ENCODE peak calls at places on chromosomes 13 and 19, in four cellular contexts. P is WTC11, V is K562, R is IMR-90. M is an unnamed sample.

GRCh38 chr19:46745521-46746280 is at the start of gene FKRP:
- DNase-seq in P (peak; percentile 47), V (peak; percentile 73), R (no peak), M (peak; percentile 86)

GRCh38 chr19:1811942-1812425 is at the start of gene ATP8B3:
- DNase-seq in P (no peak), V (peak; percentile 99), R (no peak), M (peak; percentile 99)

GRCh38 chr13:62512194-62513141 is 1096.8 kb upstream of the PCDH20 start:
- DNase-seq in P (peak; percentile 60), V (peak; percentile 1), R (peak; percentile 32), M (peak; percentile 23)

GRCh38 chr13:40389081-40389641 is 277.3 kb downstream of the FOXO1 start:
- DNase-seq in P (no peak), V (no peak), R (no peak), M (no peak)

GRCh38 chr13:87172166-87172825 is 498.9 kb upstream of the SLITRK5 start:
- DNase-seq in P (no peak), V (no peak), R (no peak), M (no peak)

GRCh38 chr13:23701646-23702045 is 131.4 kb downstream of the TNFRSF19 start:
- DNase-seq in P (no peak), V (no peak), R (peak; percentile 77), M (no peak)

GRCh38 chr19:28501979-28502378 is 711.0 kb downstream of the UQCRFS1 start:
- DNase-seq in P (no peak), V (no peak), R (no peak), M (no peak)

GRCh38 chr19:43606569-43607229 is 5.2 kb upstream of the SRRM5 start:
- DNase-seq in P (no peak), V (no peak), R (no peak), M (no peak)

GRCh38 chr19:19460761-19461265 is 54.5 kb downstream of the TSSK6 start:
- DNase-seq in P (peak; percentile 49), V (no peak), R (peak; percentile 30), M (peak; percentile 72)

GRCh38 chr19:34310494-34310981 is 54.5 kb upstream of the GPI start:
- DNase-seq in P (no peak), V (no peak), R (no peak), M (no peak)

GRCh38 chr13:113483504-113484287 is 6.8 kb downstream of the DCUN1D2 start:
- DNase-seq in P (peak; percentile 23), V (no peak), R (no peak), M (no peak)

GRCh38 chr19:23957660-23958281 is 43.1 kb downstream of the ZNF726 start:
- DNase-seq in P (no peak), V (no peak), R (peak; percentile 82), M (no peak)

GRCh38 chr13:109755997-109756396 is 30.4 kb downstream of the IRS2 start:
- DNase-seq in P (no peak), V (no peak), R (no peak), M (no peak)

GRCh38 chr13:32491028-32491427 is 47.6 kb downstream of the N4BP2L2 start:
- DNase-seq in P (no peak), V (no peak), R (no peak), M (no peak)

GRCh38 chr13:78054152-78054551 is 135.5 kb upstream of the EDNRB start:
- DNase-seq in P (no peak), V (no peak), R (no peak), M (no peak)

GRCh38 chr19:13460045-13460444 is 46.2 kb downstream of the CACNA1A start:
- DNase-seq in P (peak; percentile 20), V (no peak), R (no peak), M (no peak)

GRCh38 chr13:35953537-35954206 is 177.5 kb downstream of the DCLK1 start:
- DNase-seq in P (peak; percentile 53), V (peak; percentile 14), R (peak; percentile 94), M (peak; percentile 74)

GRCh38 chr19:40217027-40217810 is 965 bp downstream of the TTC9B start:
- DNase-seq in P (peak; percentile 82), V (peak; percentile 73), R (no peak), M (peak; percentile 81)

GRCh38 chr19:4732680-4733114 is 9.1 kb upstream of the DPP9 start:
- DNase-seq in P (peak; percentile 74), V (peak; percentile 75), R (peak; percentile 57), M (peak; percentile 87)

GRCh38 chr13:106274551-106275208 is 260.8 kb downstream of the EFNB2 start:
- DNase-seq in P (no peak), V (no peak), R (no peak), M (no peak)

GRCh38 chr13:106276876-106277275 is 258.6 kb downstream of the EFNB2 start:
- DNase-seq in P (no peak), V (no peak), R (peak; percentile 32), M (no peak)

GRCh38 chr13:106277483-106278154 is 257.8 kb downstream of the EFNB2 start:
- DNase-seq in P (no peak), V (no peak), R (no peak), M (no peak)

GRCh38 chr13:106281426-106281825 is 254.0 kb downstream of the EFNB2 start:
- DNase-seq in P (no peak), V (no peak), R (no peak), M (no peak)

DNA sequence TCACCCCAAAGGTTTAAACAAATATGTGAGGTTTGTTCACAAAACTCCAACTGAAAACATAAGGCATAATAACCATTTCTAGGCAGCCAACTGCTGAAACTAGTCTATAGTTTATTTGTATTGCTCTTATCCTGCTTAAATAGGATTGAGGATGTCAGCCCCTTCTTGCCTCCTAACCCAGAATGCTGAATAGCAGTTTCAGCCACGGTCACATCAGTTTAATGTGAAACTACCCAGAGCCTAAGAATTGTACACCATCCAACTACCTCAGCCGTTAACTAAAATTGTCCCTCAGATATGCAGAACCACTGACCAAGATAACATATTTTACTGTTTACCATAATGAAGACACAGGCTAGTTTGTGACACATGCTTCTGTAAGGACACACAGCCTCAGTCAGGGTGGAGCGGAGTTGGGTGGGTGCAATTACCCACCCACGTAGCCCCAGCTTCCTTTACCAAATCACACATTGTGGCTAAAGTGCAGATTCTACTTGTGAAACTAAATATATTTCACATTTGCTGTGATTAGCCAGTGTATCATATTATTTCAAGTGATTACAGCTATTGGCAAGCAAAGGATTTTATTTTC is 259.9 kb downstream of the EFNB2 start:
- DNase-seq in P (no peak), V (no peak), R (no peak), M (no peak)
- TF ChIP-seq USF2 in P (no peak), V (no peak), R (no peak), M (no peak)

GRCh38 chr19:15869873-15870272 is 28.0 kb downstream of the CYP4F2 start:
- DNase-seq in P (no peak), V (no peak), R (no peak), M (no peak)
- TF ChIP-seq USF2 in P (no peak), V (no peak), R (no peak), M (no peak)

GRCh38 chr13:19952850-19953249 is 5.7 kb upstream of the ZMYM2 start:
- DNase-seq in P (no peak), V (no peak), R (no peak), M (no peak)

GRCh38 chr13:19955873-19956559 is 2.5 kb upstream of the ZMYM2 start:
- DNase-seq in P (no peak), V (no peak), R (no peak), M (no peak)

GRCh38 chr13:19950374-19950773 is 8.2 kb upstream of the ZMYM2 start:
- DNase-seq in P (no peak), V (no peak), R (no peak), M (no peak)
- TF ChIP-seq USF2 in P (no peak), V (no peak), R (no peak), M (no peak)

DNA sequence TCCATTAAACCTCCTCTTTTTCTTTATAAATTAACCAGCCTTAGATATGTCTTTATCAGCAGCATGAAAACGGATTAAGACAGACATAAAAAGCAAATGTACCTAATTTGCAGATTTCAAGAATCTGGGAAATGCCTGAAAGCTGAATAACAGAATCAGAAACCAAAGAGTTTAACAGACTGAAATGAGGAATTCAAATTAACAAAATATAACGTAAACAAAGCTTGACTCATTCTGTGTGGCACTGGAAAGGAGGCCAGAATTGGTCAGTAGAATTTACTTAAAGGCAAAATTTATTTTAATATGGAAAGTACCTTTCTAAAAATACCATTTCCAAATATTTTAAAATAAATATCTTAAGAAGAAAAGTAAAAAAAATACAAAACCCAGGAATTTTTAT is 540.6 kb upstream of the HTR2A start:
- DNase-seq in P (no peak), V (no peak), R (peak; percentile 89), M (no peak)
- TF ChIP-seq USF2 in P (no peak), V (no peak), R (no peak), M (no peak)

GRCh38 chr13:73972503-73972902 is 161.7 kb downstream of the KLF12 start:
- DNase-seq in P (no peak), V (no peak), R (no peak), M (no peak)
- TF ChIP-seq USF2 in P (no peak), V (no peak), R (no peak), M (no peak)

GRCh38 chr13:100789968-100790367 is 115.4 kb upstream of the TMTC4 start:
- DNase-seq in P (no peak), V (no peak), R (no peak), M (no peak)

GRCh38 chr13:100788540-100788939 is 113.9 kb upstream of the TMTC4 start:
- DNase-seq in P (no peak), V (no peak), R (no peak), M (no peak)

GRCh38 chr13:100790405-100790804 is 115.8 kb upstream of the TMTC4 start:
- DNase-seq in P (no peak), V (no peak), R (no peak), M (no peak)

GRCh38 chr13:100789025-100789424 is 114.4 kb upstream of the TMTC4 start:
- DNase-seq in P (no peak), V (no peak), R (no peak), M (no peak)

DNA sequence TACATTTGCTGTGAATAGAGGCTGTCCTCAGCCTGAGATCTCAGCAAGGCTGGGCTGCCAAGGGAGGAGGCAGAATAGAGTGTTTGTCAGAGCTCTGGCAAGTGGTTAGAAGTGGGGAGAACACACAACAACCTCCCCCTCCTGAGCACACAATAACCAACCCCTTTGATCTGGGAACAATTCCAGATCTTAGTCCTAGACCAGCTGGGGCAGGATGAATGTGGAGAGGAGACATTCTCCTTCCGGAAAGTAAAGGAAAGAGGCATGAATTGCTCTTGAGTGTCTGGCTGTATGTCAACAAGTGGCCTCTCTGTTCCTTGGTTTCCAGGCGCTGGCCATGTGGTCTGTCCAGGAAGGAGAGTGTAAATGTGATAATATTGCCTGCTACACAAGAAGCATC is 114.9 kb upstream of the TMTC4 start:
- DNase-seq in P (no peak), V (no peak), R (no peak), M (no peak)
- TF ChIP-seq USF2 in P (no peak), V (no peak), R (no peak), M (no peak)

GRCh38 chr13:98960331-98961203 is 17.3 kb downstream of the DOCK9 start:
- DNase-seq in P (no peak), V (no peak), R (no peak), M (no peak)

GRCh38 chr13:98961204-98962105 is 16.4 kb downstream of the DOCK9 start:
- DNase-seq in P (no peak), V (no peak), R (no peak), M (no peak)

GRCh38 chr13:98958443-98958794 is 19.4 kb downstream of the DOCK9 start:
- DNase-seq in P (no peak), V (no peak), R (no peak), M (no peak)

GRCh38 chr13:98959299-98959698 is 18.6 kb downstream of the DOCK9 start:
- DNase-seq in P (no peak), V (no peak), R (no peak), M (no peak)

GRCh38 chr13:98959775-98960325 is 18.0 kb downstream of the DOCK9 start:
- DNase-seq in P (no peak), V (no peak), R (no peak), M (no peak)
- TF ChIP-seq USF2 in P (no peak), V (no peak), R (no peak), M (no peak)

M was measured in SK-N-SH.